ENCODE peak calls at places on chromosomes 3 and 15, in five cellular contexts. One of them, this sample, is unnamed.

GRCh38 chr3:174409085-174409743 is 449.9 kb upstream of the NAALADL2 start:
- DNase-seq in activated naive CD8-positive, alpha-beta T cell treated with anti-CD3 and anti-CD28 coated beads for 36 hours: no peak
- DNase-seq in lung microvascular endothelial cell: no peak
- DNase-seq in T1000: no peak
- DNase-seq in T-helper 9 cell: no peak
- DNase-seq in this sample: no peak

GRCh38 chr15:64844576-64845140 is 2.9 kb downstream of the PLEKHO2 start:
- DNase-seq in T1000: no peak
- DNase-seq in lung microvascular endothelial cell: no peak
- DNase-seq in activated naive CD8-positive, alpha-beta T cell treated with anti-CD3 and anti-CD28 coated beads for 36 hours: peak
- DNase-seq in T-helper 9 cell: no peak
- DNase-seq in this sample: no peak

GRCh38 chr15:79399591-79399990 is 32.5 kb upstream of the MINAR1 start:
- DNase-seq in activated naive CD8-positive, alpha-beta T cell treated with anti-CD3 and anti-CD28 coated beads for 36 hours: no peak
- DNase-seq in lung microvascular endothelial cell: no peak
- DNase-seq in T-helper 9 cell: no peak
- DNase-seq in T1000: no peak
- DNase-seq in this sample: no peak

GRCh38 chr15:40054746-40055575 is 16.0 kb upstream of the SRP14 start:
- DNase-seq in activated naive CD8-positive, alpha-beta T cell treated with anti-CD3 and anti-CD28 coated beads for 36 hours: peak
- DNase-seq in T-helper 9 cell: no peak
- DNase-seq in lung microvascular endothelial cell: no peak
- DNase-seq in T1000: no peak
- DNase-seq in this sample: no peak

GRCh38 chr15:67180035-67180434 is 74.4 kb downstream of the AAGAB start:
- DNase-seq in lung microvascular endothelial cell: no peak
- DNase-seq in activated naive CD8-positive, alpha-beta T cell treated with anti-CD3 and anti-CD28 coated beads for 36 hours: no peak
- DNase-seq in T1000: no peak
- DNase-seq in T-helper 9 cell: no peak
- DNase-seq in this sample: no peak

GRCh38 chr15:59232476-59232875 is 25.8 kb downstream of the LDHAL6B start:
- DNase-seq in T-helper 9 cell: no peak
- DNase-seq in activated naive CD8-positive, alpha-beta T cell treated with anti-CD3 and anti-CD28 coated beads for 36 hours: no peak
- DNase-seq in T1000: no peak
- DNase-seq in lung microvascular endothelial cell: peak
- DNase-seq in this sample: no peak

GRCh38 chr3:32500880-32501784 is 1.5 kb downstream of the CMTM6 start:
- DNase-seq in T1000: no peak
- DNase-seq in T-helper 9 cell: no peak
- DNase-seq in activated naive CD8-positive, alpha-beta T cell treated with anti-CD3 and anti-CD28 coated beads for 36 hours: no peak
- DNase-seq in lung microvascular endothelial cell: no peak
- DNase-seq in this sample: no peak

GRCh38 chr15:59160880-59161593 is 45.6 kb upstream of the LDHAL6B start:
- DNase-seq in activated naive CD8-positive, alpha-beta T cell treated with anti-CD3 and anti-CD28 coated beads for 36 hours: peak
- DNase-seq in T-helper 9 cell: no peak
- DNase-seq in T1000: no peak
- DNase-seq in lung microvascular endothelial cell: peak
- DNase-seq in this sample: peak

GRCh38 chr3:53236112-53236841 is 19.5 kb downstream of the TKT start:
- DNase-seq in lung microvascular endothelial cell: peak
- DNase-seq in T-helper 9 cell: no peak
- DNase-seq in T1000: peak
- DNase-seq in activated naive CD8-positive, alpha-beta T cell treated with anti-CD3 and anti-CD28 coated beads for 36 hours: no peak
- DNase-seq in this sample: no peak

GRCh38 chr15:50906954-50907865 is 1.3 kb upstream of the AP4E1 start:
- DNase-seq in lung microvascular endothelial cell: peak
- DNase-seq in T1000: no peak
- DNase-seq in activated naive CD8-positive, alpha-beta T cell treated with anti-CD3 and anti-CD28 coated beads for 36 hours: peak
- DNase-seq in T-helper 9 cell: peak
- DNase-seq in this sample: peak

GRCh38 chr15:29517829-29518228 is 248.2 kb upstream of the NSMCE3 start:
- DNase-seq in lung microvascular endothelial cell: no peak
- DNase-seq in activated naive CD8-positive, alpha-beta T cell treated with anti-CD3 and anti-CD28 coated beads for 36 hours: no peak
- DNase-seq in T1000: no peak
- DNase-seq in T-helper 9 cell: no peak
- DNase-seq in this sample: no peak

GRCh38 chr3:115916866-115917265 is 293.6 kb downstream of the GAP43 start:
- DNase-seq in T-helper 9 cell: no peak
- DNase-seq in T1000: no peak
- DNase-seq in activated naive CD8-positive, alpha-beta T cell treated with anti-CD3 and anti-CD28 coated beads for 36 hours: no peak
- DNase-seq in lung microvascular endothelial cell: no peak
- DNase-seq in this sample: no peak

GRCh38 chr3:112116777-112117186 is 16.3 kb downstream of the GCSAM start:
- DNase-seq in activated naive CD8-positive, alpha-beta T cell treated with anti-CD3 and anti-CD28 coated beads for 36 hours: no peak
- DNase-seq in T-helper 9 cell: no peak
- DNase-seq in lung microvascular endothelial cell: peak
- DNase-seq in T1000: no peak
- DNase-seq in this sample: no peak

GRCh38 chr15:27254016-27254415 is 283.0 kb downstream of the GABRG3 start:
- DNase-seq in lung microvascular endothelial cell: no peak
- DNase-seq in T1000: no peak
- DNase-seq in activated naive CD8-positive, alpha-beta T cell treated with anti-CD3 and anti-CD28 coated beads for 36 hours: no peak
- DNase-seq in T-helper 9 cell: no peak
- DNase-seq in this sample: no peak

GRCh38 chr3:151318313-151318712 is 1.7 kb upstream of the GPR87 start:
- DNase-seq in activated naive CD8-positive, alpha-beta T cell treated with anti-CD3 and anti-CD28 coated beads for 36 hours: no peak
- DNase-seq in T-helper 9 cell: no peak
- DNase-seq in T1000: no peak
- DNase-seq in lung microvascular endothelial cell: no peak
- DNase-seq in this sample: no peak

GRCh38 chr3:43213631-43214030 is 72.7 kb upstream of the SNRK start:
- DNase-seq in lung microvascular endothelial cell: no peak
- DNase-seq in T-helper 9 cell: no peak
- DNase-seq in T1000: no peak
- DNase-seq in activated naive CD8-positive, alpha-beta T cell treated with anti-CD3 and anti-CD28 coated beads for 36 hours: no peak
- DNase-seq in this sample: no peak

This sample was measured in CD4-positive, alpha-beta T cell.